ENCODE peak calls at places on chromosomes 1 and 21, in four cellular contexts. A is non-pigmented ciliary epithelial cell; C is MM.1S; P is activated CD8-positive, alpha-beta memory T cell treated with anti-CD3 and anti-CD28 coated beads for 4 hours. U is an unnamed sample.
A peak's percentile ranks its signal among the peaks of the same experiment; 100 is the strongest.

GRCh38 chr1:164748253-164748899 is 189.4 kb downstream of the PBX1 start:
- DNase-seq in A (peak; percentile 98), C (no peak), P (no peak), U (no peak)

GRCh38 chr21:26067836-26068401 is 102.7 kb downstream of the APP start:
- DNase-seq in A (no peak), C (no peak), P (no peak), U (no peak)

GRCh38 chr1:236514703-236515442 is 8.9 kb upstream of the LGALS8 start:
- DNase-seq in A (no peak), C (no peak), P (no peak), U (no peak)

GRCh38 chr1:46471885-46472502 is 17.6 kb upstream of the DMBX1 start:
- DNase-seq in A (no peak), C (no peak), P (no peak), U (no peak)

GRCh38 chr1:244171241-244171985 is 120.3 kb downstream of the ZBTB18 start:
- DNase-seq in A (no peak), C (no peak), P (no peak), U (no peak)

GRCh38 chr1:212721388-212722247 is 22.0 kb upstream of the BATF3 start:
- DNase-seq in A (peak; percentile 32), C (peak; percentile 12), P (no peak), U (peak; percentile 72)

GRCh38 chr1:25711555-25712298 is 88.3 kb upstream of the SELENON start:
- DNase-seq in A (no peak), C (no peak), P (peak; percentile 5), U (no peak)

GRCh38 chr1:196516373-196516772 is 91.9 kb downstream of the KCNT2 start:
- DNase-seq in A (no peak), C (no peak), P (no peak), U (no peak)

GRCh38 chr1:25472494-25472893 is 41.8 kb downstream of the MACO1 start:
- DNase-seq in A (no peak), C (peak; percentile 80), P (no peak), U (no peak)